ENCODE peak calls at places on chromosomes 4 and X, in five cellular contexts. One of them, this sample, is unnamed.

GRCh38 chrX:139058831-139059495 is 347.4 kb upstream of the FGF13 start:
- DNase-seq in A549: no peak
- DNase-seq in uterus: no peak
- DNase-seq in heart left ventricle: no peak
- DNase-seq in lower leg skin: no peak
- DNase-seq in this sample: no peak

GRCh38 chr4:122854444-122854843 is 27.8 kb downstream of the FGF2 start:
- DNase-seq in uterus: peak
- DNase-seq in A549: no peak
- DNase-seq in heart left ventricle: peak
- DNase-seq in lower leg skin: no peak
- DNase-seq in this sample: no peak

GRCh38 chrX:110509778-110510510 is 151.3 kb downstream of the RTL9 start:
- DNase-seq in heart left ventricle: no peak
- DNase-seq in lower leg skin: no peak
- DNase-seq in A549: no peak
- DNase-seq in uterus: no peak
- DNase-seq in this sample: no peak

GRCh38 chr4:109434007-109434792 is 585 bp downstream of the SEC24B start:
- DNase-seq in A549: no peak
- DNase-seq in heart left ventricle: peak
- DNase-seq in lower leg skin: peak
- DNase-seq in uterus: peak
- DNase-seq in this sample: no peak

GRCh38 chrX:80810365-80810978 is 795 bp upstream of the BRWD3 start:
- DNase-seq in lower leg skin: no peak
- DNase-seq in heart left ventricle: no peak
- DNase-seq in A549: peak
- DNase-seq in uterus: no peak
- DNase-seq in this sample: no peak

GRCh38 chr4:94548571-94548970 is 96.8 kb downstream of the PDLIM5 start:
- DNase-seq in A549: peak
- DNase-seq in uterus: no peak
- DNase-seq in heart left ventricle: peak
- DNase-seq in lower leg skin: no peak
- DNase-seq in this sample: no peak

GRCh38 chr4:102564399-102564921 is 63.3 kb downstream of the NFKB1 start:
- DNase-seq in heart left ventricle: no peak
- DNase-seq in uterus: no peak
- DNase-seq in A549: no peak
- DNase-seq in lower leg skin: no peak
- DNase-seq in this sample: peak

GRCh38 chr4:119300072-119300387 is 21.9 kb downstream of the FABP2 start:
- DNase-seq in A549: peak
- DNase-seq in lower leg skin: peak
- DNase-seq in heart left ventricle: peak
- DNase-seq in uterus: peak
- DNase-seq in this sample: no peak

GRCh38 chrX:139518475-139518874 is 12.1 kb upstream of the F9 start:
- DNase-seq in lower leg skin: no peak
- DNase-seq in heart left ventricle: no peak
- DNase-seq in A549: no peak
- DNase-seq in uterus: no peak
- DNase-seq in this sample: no peak

GRCh38 chr4:76601791-76602190 is 166.8 kb downstream of the SHROOM3 start:
- DNase-seq in heart left ventricle: no peak
- DNase-seq in lower leg skin: no peak
- DNase-seq in A549: no peak
- DNase-seq in uterus: no peak
- DNase-seq in this sample: no peak

GRCh38 chrX:18278448-18278847 is 57.8 kb upstream of the BEND2 start:
- DNase-seq in lower leg skin: no peak
- DNase-seq in A549: no peak
- DNase-seq in uterus: no peak
- DNase-seq in heart left ventricle: no peak
- DNase-seq in this sample: no peak

GRCh38 chr4:10949039-10949728 is 264.6 kb upstream of the CLNK start:
- DNase-seq in lower leg skin: no peak
- DNase-seq in uterus: no peak
- DNase-seq in A549: no peak
- DNase-seq in heart left ventricle: no peak
- DNase-seq in this sample: no peak

GRCh38 chr4:23839279-23839678 is 50.6 kb downstream of the PPARGC1A start:
- DNase-seq in uterus: no peak
- DNase-seq in heart left ventricle: no peak
- DNase-seq in lower leg skin: no peak
- DNase-seq in A549: no peak
- DNase-seq in this sample: no peak

GRCh38 chrX:118240359-118240758 is 105.5 kb upstream of the WDR44 start:
- DNase-seq in uterus: no peak
- DNase-seq in A549: no peak
- DNase-seq in heart left ventricle: peak
- DNase-seq in lower leg skin: no peak
- DNase-seq in this sample: no peak

GRCh38 chrX:2898861-2899512 is 30.2 kb downstream of the ARSD start:
- DNase-seq in heart left ventricle: no peak
- DNase-seq in uterus: no peak
- DNase-seq in lower leg skin: no peak
- DNase-seq in A549: no peak
- DNase-seq in this sample: no peak

GRCh38 chr4:25504932-25505636 is 128.0 kb downstream of the ANAPC4 start:
- DNase-seq in uterus: no peak
- DNase-seq in heart left ventricle: no peak
- DNase-seq in lower leg skin: no peak
- DNase-seq in A549: no peak
- DNase-seq in this sample: no peak

GRCh38 chrX:153766098-153766817 is 2.2 kb downstream of the PLXNB3 start:
- DNase-seq in A549: no peak
- DNase-seq in heart left ventricle: peak
- DNase-seq in uterus: peak
- DNase-seq in lower leg skin: no peak
- DNase-seq in this sample: peak

GRCh38 chr4:143616771-143617170 is 83.7 kb downstream of the FREM3 start:
- DNase-seq in A549: no peak
- DNase-seq in heart left ventricle: no peak
- DNase-seq in lower leg skin: no peak
- DNase-seq in uterus: no peak
- DNase-seq in this sample: peak

GRCh38 chr4:159446266-159446976 is 343.5 kb downstream of the RAPGEF2 start:
- DNase-seq in lower leg skin: peak
- DNase-seq in uterus: no peak
- DNase-seq in A549: peak
- DNase-seq in heart left ventricle: peak
- DNase-seq in this sample: peak

GRCh38 chr4:186029731-186030421 is 39.1 kb upstream of the TLR3 start:
- DNase-seq in uterus: peak
- DNase-seq in lower leg skin: peak
- DNase-seq in heart left ventricle: peak
- DNase-seq in A549: no peak
- DNase-seq in this sample: no peak

GRCh38 chr4:40908702-40909362 is 159.1 kb downstream of the NSUN7 start:
- DNase-seq in uterus: peak
- DNase-seq in A549: peak
- DNase-seq in heart left ventricle: peak
- DNase-seq in lower leg skin: peak
- DNase-seq in this sample: peak

GRCh38 chrX:140034916-140035315 is 69.6 kb upstream of the CXorf66 start:
- DNase-seq in uterus: no peak
- DNase-seq in heart left ventricle: no peak
- DNase-seq in A549: no peak
- DNase-seq in lower leg skin: no peak
- DNase-seq in this sample: no peak

GRCh38 chr4:13413719-13414437 is 70.3 kb downstream of the RAB28 start:
- DNase-seq in A549: no peak
- DNase-seq in lower leg skin: no peak
- DNase-seq in uterus: no peak
- DNase-seq in heart left ventricle: no peak
- DNase-seq in this sample: no peak

GRCh38 chr4:54879576-54879975 is 221.8 kb downstream of the KIT start:
- DNase-seq in heart left ventricle: no peak
- DNase-seq in A549: no peak
- DNase-seq in lower leg skin: no peak
- DNase-seq in uterus: no peak
- DNase-seq in this sample: no peak

DNA sequence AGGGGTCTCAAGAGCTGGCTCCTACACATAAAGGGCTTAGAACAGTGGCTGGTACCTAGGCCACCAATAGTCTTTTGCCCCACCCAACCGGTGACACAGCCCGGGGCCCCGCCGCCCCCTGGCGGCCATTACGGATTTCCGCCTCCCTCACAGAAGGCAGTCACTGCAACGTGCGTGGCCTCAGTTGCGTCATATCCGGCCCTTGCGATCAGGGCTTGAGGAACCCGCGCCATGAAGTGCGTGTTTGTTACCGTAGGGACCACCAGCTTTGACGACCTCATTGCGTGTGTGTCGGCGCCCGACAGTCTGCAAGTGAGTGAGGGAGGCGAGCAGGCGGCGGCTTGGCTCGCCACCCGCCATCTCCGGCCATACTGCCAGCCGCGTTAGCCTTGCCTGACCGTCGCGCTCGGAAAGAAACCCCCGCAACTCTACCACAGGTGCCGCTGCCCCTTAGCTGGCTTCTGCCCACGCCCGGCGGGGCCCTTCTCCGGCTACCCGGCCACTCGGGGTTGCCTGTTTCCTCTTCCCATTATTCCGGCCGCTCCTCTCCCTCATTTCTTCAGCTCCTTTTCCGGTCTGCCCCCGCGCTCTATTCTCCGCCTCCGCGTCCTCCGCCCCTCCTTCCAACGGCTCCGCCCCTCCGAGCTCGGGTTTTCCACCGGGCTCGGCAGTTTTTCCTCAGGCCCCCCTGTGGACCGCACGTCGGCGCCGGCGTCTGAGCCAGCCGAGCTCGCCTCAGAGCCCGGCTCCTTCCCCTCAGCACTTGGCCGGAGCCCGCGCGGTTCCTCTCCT is at the start of gene ALG13:
- DNase-seq in lower leg skin: peak
- DNase-seq in A549: peak
- DNase-seq in uterus: peak
- DNase-seq in heart left ventricle: peak
- DNase-seq in this sample: peak
- TF ChIP-seq POLR2A in lower leg skin: no peak
- TF ChIP-seq POLR2A in A549: peak
- TF ChIP-seq POLR2A in uterus: peak
- TF ChIP-seq POLR2A in heart left ventricle: no peak
- TF ChIP-seq POLR2A in this sample: peak

GRCh38 chr4:705278-706082 is at the start of gene PCGF3:
- DNase-seq in heart left ventricle: peak
- DNase-seq in lower leg skin: peak
- DNase-seq in A549: peak
- DNase-seq in uterus: peak
- DNase-seq in this sample: peak
- TF ChIP-seq POLR2A in heart left ventricle: no peak
- TF ChIP-seq POLR2A in lower leg skin: no peak
- TF ChIP-seq POLR2A in A549: peak
- TF ChIP-seq POLR2A in uterus: peak
- TF ChIP-seq POLR2A in this sample: no peak

DNA sequence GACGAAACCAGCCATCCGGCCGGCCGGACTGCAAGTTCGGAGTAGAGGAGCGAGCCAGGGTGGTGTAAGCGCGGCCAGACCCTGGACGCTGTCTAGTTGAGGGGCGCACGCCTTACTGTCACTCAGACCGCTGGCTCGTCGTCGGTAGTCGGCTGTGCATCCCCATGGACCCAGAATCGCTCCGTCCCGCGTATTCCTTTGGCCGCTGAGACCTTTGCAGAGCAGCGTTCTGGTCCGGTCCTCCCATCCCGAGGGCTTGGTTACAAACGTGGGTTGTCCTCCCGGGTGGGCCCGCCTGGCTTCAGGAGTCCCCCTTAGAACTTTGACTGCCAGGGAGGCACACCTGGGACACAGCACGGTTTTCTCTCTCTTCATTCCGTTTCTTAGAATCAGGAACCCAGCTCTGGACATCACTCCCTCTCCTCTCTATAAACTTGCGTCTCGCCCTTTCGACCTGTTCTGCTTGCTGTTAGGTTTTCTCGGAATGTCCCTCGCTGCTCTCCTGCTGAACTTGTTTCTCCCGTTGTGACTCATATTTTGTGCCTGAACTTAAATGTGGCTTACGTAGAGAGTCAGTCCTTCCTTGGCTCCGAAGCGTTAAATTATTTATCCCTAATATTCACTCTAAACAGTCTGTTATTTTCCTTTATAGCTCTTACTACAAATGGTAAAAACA is 682 bp downstream of the PGM2 start:
- DNase-seq in A549: peak
- DNase-seq in heart left ventricle: peak
- DNase-seq in uterus: no peak
- DNase-seq in lower leg skin: no peak
- DNase-seq in this sample: peak
- TF ChIP-seq POLR2A in A549: no peak
- TF ChIP-seq POLR2A in heart left ventricle: no peak
- TF ChIP-seq POLR2A in uterus: no peak
- TF ChIP-seq POLR2A in lower leg skin: no peak
- TF ChIP-seq POLR2A in this sample: no peak

GRCh38 chr4:146442801-146443200 is 78.9 kb downstream of the SLC10A7 start:
- DNase-seq in heart left ventricle: no peak
- DNase-seq in lower leg skin: no peak
- DNase-seq in uterus: no peak
- DNase-seq in A549: no peak
- DNase-seq in this sample: no peak

GRCh38 chr4:146437778-146438177 is 84.0 kb downstream of the SLC10A7 start:
- DNase-seq in lower leg skin: no peak
- DNase-seq in heart left ventricle: no peak
- DNase-seq in A549: no peak
- DNase-seq in uterus: no peak
- DNase-seq in this sample: no peak

GRCh38 chr4:146439437-146439836 is 82.3 kb downstream of the SLC10A7 start:
- DNase-seq in lower leg skin: no peak
- DNase-seq in A549: no peak
- DNase-seq in heart left ventricle: no peak
- DNase-seq in uterus: no peak
- DNase-seq in this sample: no peak

GRCh38 chr4:146436423-146437162 is 85.1 kb downstream of the SLC10A7 start:
- DNase-seq in uterus: no peak
- DNase-seq in lower leg skin: no peak
- DNase-seq in A549: no peak
- DNase-seq in heart left ventricle: no peak
- DNase-seq in this sample: no peak

GRCh38 chr4:146439999-146440398 is 81.7 kb downstream of the SLC10A7 start:
- DNase-seq in heart left ventricle: no peak
- DNase-seq in lower leg skin: no peak
- DNase-seq in A549: no peak
- DNase-seq in uterus: no peak
- DNase-seq in this sample: no peak
- TF ChIP-seq POLR2A in heart left ventricle: no peak
- TF ChIP-seq POLR2A in lower leg skin: no peak
- TF ChIP-seq POLR2A in A549: no peak
- TF ChIP-seq POLR2A in uterus: no peak
- TF ChIP-seq POLR2A in this sample: no peak

GRCh38 chrX:40153335-40154221 is 55.8 kb upstream of the BCOR start:
- DNase-seq in heart left ventricle: no peak
- DNase-seq in uterus: peak
- DNase-seq in A549: peak
- DNase-seq in lower leg skin: no peak
- DNase-seq in this sample: no peak
- TF ChIP-seq POLR2A in heart left ventricle: no peak
- TF ChIP-seq POLR2A in uterus: no peak
- TF ChIP-seq POLR2A in A549: peak
- TF ChIP-seq POLR2A in lower leg skin: no peak
- TF ChIP-seq POLR2A in this sample: no peak

GRCh38 chr4:3677671-3678070 is 88.5 kb upstream of the ADRA2C start:
- DNase-seq in A549: no peak
- DNase-seq in uterus: no peak
- DNase-seq in heart left ventricle: no peak
- DNase-seq in lower leg skin: no peak
- DNase-seq in this sample: no peak
- TF ChIP-seq POLR2A in A549: no peak
- TF ChIP-seq POLR2A in uterus: no peak
- TF ChIP-seq POLR2A in heart left ventricle: no peak
- TF ChIP-seq POLR2A in lower leg skin: no peak
- TF ChIP-seq POLR2A in this sample: no peak